ENCODE peak calls at places on chromosomes 6 and 20, in five cellular contexts. A is GM12878, O is SK-N-SH, P is HepG2, Y is K562. C is an unnamed sample.
A peak's percentile ranks its signal among the peaks of the same experiment; 100 is the strongest.

GRCh38 chr20:50338479-50339195 is 148.0 kb downstream of the CEBPB start:
- DNase-seq in A (peak; percentile 92), O (no peak), P (peak; percentile 49), Y (peak; percentile 60), C (no peak)

GRCh38 chr6:292506-293184 is 358 bp downstream of the DUSP22 start:
- DNase-seq in A (peak; percentile 93), O (no peak), P (peak; percentile 51), Y (peak; percentile 82), C (no peak)

GRCh38 chr6:128725271-128726233 is 157.4 kb upstream of the LAMA2 start:
- DNase-seq in A (no peak), O (peak; percentile 5), P (peak; percentile 39), Y (peak; percentile 22), C (peak; percentile 41)

GRCh38 chr6:28587011-28587745 is 61.5 kb downstream of the GPX5 start:
- DNase-seq in A (no peak), O (peak; percentile 80), P (peak; percentile 82), Y (no peak), C (no peak)

GRCh38 chr20:44832724-44833123 is 22.4 kb upstream of the RIMS4 start:
- DNase-seq in A (no peak), O (no peak), P (no peak), Y (no peak), C (peak; percentile 23)

GRCh38 chr20:35893942-35894341 is 60.4 kb downstream of the SCAND1 start:
- DNase-seq in A (peak; percentile 76), O (no peak), P (no peak), Y (no peak), C (no peak)

GRCh38 chr6:72182337-72183246 is 296.2 kb downstream of the RIMS1 start:
- DNase-seq in A (no peak), O (peak; percentile 59), P (no peak), Y (no peak), C (no peak)

GRCh38 chr6:135440087-135440792 is 57.3 kb downstream of the AHI1 start:
- DNase-seq in A (no peak), O (no peak), P (no peak), Y (no peak), C (no peak)

GRCh38 chr6:168117942-168118341 is 38.9 kb upstream of the FRMD1 start:
- DNase-seq in A (no peak), O (peak; percentile 32), P (no peak), Y (peak; percentile 47), C (no peak)

GRCh38 chr6:37524025-37524647 is 24.4 kb upstream of the CCDC167 start:
- DNase-seq in A (no peak), O (no peak), P (no peak), Y (no peak), C (no peak)

GRCh38 chr6:2667617-2668016 is 83.1 kb downstream of the MYLK4 start:
- DNase-seq in A (no peak), O (no peak), P (no peak), Y (no peak), C (no peak)

GRCh38 chr20:23106271-23106851 is 20.2 kb upstream of the CD93 start:
- DNase-seq in A (no peak), O (no peak), P (no peak), Y (peak; percentile 37), C (no peak)

GRCh38 chr6:161166677-161167076 is 107.2 kb downstream of the AGPAT4 start:
- DNase-seq in A (no peak), O (no peak), P (no peak), Y (no peak), C (no peak)

GRCh38 chr6:161166176-161166575 is 107.7 kb downstream of the AGPAT4 start:
- DNase-seq in A (no peak), O (no peak), P (no peak), Y (no peak), C (no peak)

GRCh38 chr6:161169060-161169459 is 104.8 kb downstream of the AGPAT4 start:
- DNase-seq in A (no peak), O (no peak), P (no peak), Y (no peak), C (no peak)

GRCh38 chr6:161169690-161170089 is 104.2 kb downstream of the AGPAT4 start:
- DNase-seq in A (no peak), O (peak; percentile 67), P (no peak), Y (peak; percentile 88), C (no peak)

GRCh38 chr6:161168281-161168891 is 105.5 kb downstream of the AGPAT4 start:
- DNase-seq in A (no peak), O (peak; percentile 63), P (no peak), Y (no peak), C (peak; percentile 86)
- TF ChIP-seq ZBTB33 in A (no peak), O (peak; percentile 93), P (no peak), Y (no peak), C (peak; percentile 84)

DNA sequence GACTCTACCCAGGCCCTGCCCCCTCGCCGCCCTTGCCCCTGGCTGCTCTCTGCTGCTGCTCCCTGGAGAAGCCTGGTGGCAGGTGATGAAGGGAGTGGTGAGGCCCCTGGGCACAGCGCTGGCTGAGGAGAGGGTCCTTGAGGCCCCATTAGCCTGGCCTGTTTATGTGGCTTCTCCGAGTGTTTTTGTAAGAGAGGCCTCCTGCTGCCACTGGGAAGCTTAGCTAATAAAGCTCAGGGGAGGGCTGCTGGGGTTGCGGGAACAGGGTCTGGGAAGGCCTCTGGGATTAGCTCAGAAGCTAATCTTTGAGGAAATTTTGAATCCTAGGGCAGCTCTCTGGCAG is 15.5 kb downstream of the EBF4 start:
- DNase-seq in A (no peak), O (no peak), P (no peak), Y (no peak), C (no peak)
- TF ChIP-seq ZBTB33 in A (no peak), O (no peak), P (no peak), Y (no peak), C (no peak)

GRCh38 chr6:53199156-53199555 is 50.5 kb upstream of the GCM1 start:
- DNase-seq in A (peak; percentile 43), O (no peak), P (no peak), Y (no peak), C (no peak)
- TF ChIP-seq ZBTB33 in A (no peak), O (no peak), P (no peak), Y (no peak), C (no peak)

GRCh38 chr6:111823831-111824607 is 49.2 kb downstream of the FYN start:
- DNase-seq in A (no peak), O (no peak), P (peak; percentile 80), Y (no peak), C (no peak)
- TF ChIP-seq ZBTB33 in A (no peak), O (no peak), P (no peak), Y (no peak), C (no peak)

GRCh38 chr6:151808331-151809241 is 1.1 kb downstream of the ESR1 start:
- DNase-seq in A (no peak), O (peak; percentile 28), P (no peak), Y (no peak), C (no peak)
- TF ChIP-seq ZBTB33 in A (no peak), O (no peak), P (no peak), Y (no peak), C (no peak)

C was measured in HCT116.